ENCODE peak calls at places on chromosomes 5 and 9, in five cellular contexts. F is stimulated activated CD8-positive, alpha-beta memory T cell treated with anti-CD3 and anti-CD28 coated beads, Interleukin-2, amount 100 ng/mL, for 1 hour; T is cardiac fibroblast; J is endothelial cell; X is iris pigment epithelial cell. Y is an unnamed sample.
A peak's percentile ranks its signal among the peaks of the same experiment; 100 is the strongest.

GRCh38 chr5:84821924-84822323 is 437.2 kb upstream of the EDIL3 start:
- DNase-seq in J (no peak), X (no peak), F (no peak), T (no peak), Y (no peak)

GRCh38 chr5:23494558-23494957 is 12.9 kb upstream of the PRDM9 start:
- DNase-seq in F (no peak), J (no peak), T (no peak), X (no peak), Y (no peak)

GRCh38 chr9:13140843-13141592 is 138.5 kb downstream of the MPDZ start:
- DNase-seq in F (no peak), J (no peak), X (peak; percentile 20), T (peak; percentile 18), Y (peak; percentile 5)

GRCh38 chr5:128764910-128765309 is 200.4 kb upstream of the SLC27A6 start:
- DNase-seq in T (no peak), F (no peak), J (no peak), X (no peak), Y (no peak)

GRCh38 chr9:113578877-113579269 is 115.3 kb downstream of the RGS3 start:
- DNase-seq in F (peak; percentile 73), X (peak; percentile 98), T (peak; percentile 90), J (no peak), Y (peak; percentile 97)

GRCh38 chr5:87302061-87302460 is 34.4 kb downstream of the RASA1 start:
- DNase-seq in F (no peak), X (peak; percentile 74), J (no peak), T (peak; percentile 78), Y (peak; percentile 33)

GRCh38 chr5:99258819-99259218 is 330.0 kb upstream of the CHD1 start:
- DNase-seq in J (no peak), F (no peak), T (no peak), X (no peak), Y (no peak)

GRCh38 chr5:16983022-16983639 is 47.0 kb upstream of the MYO10 start:
- DNase-seq in X (peak; percentile 60), F (no peak), T (no peak), J (no peak), Y (no peak)

GRCh38 chr5:166716856-166717492 is 1574.5 kb upstream of the WWC1 start:
- DNase-seq in F (no peak), X (no peak), T (no peak), J (no peak), Y (no peak)

GRCh38 chr9:95189230-95190098 is 128.0 kb downstream of the FANCC start:
- DNase-seq in J (peak; percentile 31), T (peak; percentile 86), F (no peak), X (peak; percentile 90), Y (peak; percentile 91)

GRCh38 chr5:76855961-76856360 is 6.1 kb downstream of the S100Z start:
- DNase-seq in F (no peak), X (no peak), T (no peak), J (no peak), Y (no peak)

GRCh38 chr9:131762356-131762932 is 22.6 kb upstream of the RAPGEF1 start:
- DNase-seq in T (peak; percentile 62), J (peak; percentile 89), X (peak; percentile 34), F (peak; percentile 63), Y (peak; percentile 29)

GRCh38 chr9:126398403-126399058 is 71.9 kb downstream of the MVB12B start:
- DNase-seq in F (peak; percentile 49), T (peak; percentile 68), X (peak; percentile 52), J (peak; percentile 93), Y (peak; percentile 52)

GRCh38 chr9:21252727-21253547 is 13.1 kb upstream of the IFNA14 start:
- DNase-seq in J (peak; percentile 50), F (no peak), T (peak; percentile 51), X (peak; percentile 33), Y (peak; percentile 14)

GRCh38 chr5:67887648-67888047 is 327.9 kb upstream of the PIK3R1 start:
- DNase-seq in J (no peak), F (no peak), T (no peak), X (no peak), Y (no peak)

GRCh38 chr5:74540582-74540981 is 99.9 kb downstream of the ENC1 start:
- DNase-seq in T (no peak), X (no peak), J (no peak), F (no peak), Y (no peak)

GRCh38 chr9:27212621-27213020 is 84.3 kb downstream of the EQTN start:
- DNase-seq in T (no peak), J (no peak), F (no peak), X (no peak), Y (no peak)

GRCh38 chr9:133371261-133371711 is 4.6 kb downstream of the SURF4 start:
- DNase-seq in T (no peak), F (peak; percentile 38), J (no peak), X (peak; percentile 38), Y (no peak)

GRCh38 chr5:96962540-96962991 is 26.7 kb downstream of the LNPEP start:
- DNase-seq in F (no peak), J (no peak), X (no peak), T (no peak), Y (no peak)

GRCh38 chr5:89064054-89064453 is 181.1 kb upstream of the MEF2C start:
- DNase-seq in F (no peak), X (no peak), J (no peak), T (no peak), Y (no peak)

GRCh38 chr5:109911731-109912130 is 222.0 kb downstream of the MAN2A1 start:
- DNase-seq in J (no peak), F (no peak), T (peak; percentile 28), X (peak; percentile 38), Y (peak; percentile 11)

GRCh38 chr9:116706310-116707290 is 19.5 kb downstream of the TRIM32 start:
- DNase-seq in F (no peak), X (no peak), T (no peak), J (no peak), Y (no peak)

GRCh38 chr5:151719228-151719861 is 32.6 kb upstream of the SPARC start:
- DNase-seq in F (no peak), X (peak; percentile 55), J (peak; percentile 51), T (peak; percentile 82), Y (peak; percentile 50)

GRCh38 chr9:3497406-3497805 is 28.4 kb downstream of the RFX3 start:
- DNase-seq in J (no peak), X (peak; percentile 83), F (no peak), T (peak; percentile 76), Y (peak; percentile 73)

GRCh38 chr5:149203896-149204544 is 62.7 kb downstream of the ABLIM3 start:
- DNase-seq in T (peak; percentile 83), F (no peak), X (peak; percentile 90), J (no peak), Y (peak; percentile 86)

GRCh38 chr9:111039203-111039907 is 1.1 kb upstream of the LPAR1 start:
- DNase-seq in J (peak; percentile 6), X (no peak), T (no peak), F (no peak), Y (no peak)

GRCh38 chr9:114025196-114025753 is 52.8 kb downstream of the AMBP start:
- DNase-seq in F (no peak), J (no peak), X (no peak), T (no peak), Y (no peak)

GRCh38 chr9:132494857-132495256 is 84.8 kb downstream of the CFAP77 start:
- DNase-seq in F (no peak), X (no peak), J (no peak), T (peak; percentile 26), Y (no peak)

GRCh38 chr9:116555102-116555501 is 132.0 kb upstream of the TRIM32 start:
- DNase-seq in T (no peak), J (no peak), F (no peak), X (no peak), Y (no peak)

GRCh38 chr5:99586878-99587277 is 658.1 kb upstream of the CHD1 start:
- DNase-seq in F (no peak), X (no peak), T (no peak), J (no peak), Y (no peak)

GRCh38 chr5:160161626-160162025 is 42.4 kb upstream of the PWWP2A start:
- DNase-seq in F (no peak), T (no peak), J (no peak), X (no peak), Y (no peak)

GRCh38 chr5:133664422-133664821 is 52.1 kb upstream of the FSTL4 start:
- DNase-seq in T (peak; percentile 25), X (peak; percentile 12), J (no peak), F (no peak), Y (peak; percentile 1)

GRCh38 chr5:159897786-159898393 is 18.4 kb upstream of the ADRA1B start:
- DNase-seq in T (no peak), J (no peak), F (no peak), X (no peak), Y (no peak)

GRCh38 chr5:137019229-137019628 is 479.9 kb downstream of the SPOCK1 start:
- DNase-seq in J (no peak), X (no peak), F (no peak), T (no peak), Y (no peak)

GRCh38 chr5:116600876-116601275 is 26.3 kb upstream of the SEMA6A start:
- DNase-seq in J (no peak), F (no peak), X (peak; percentile 48), T (peak; percentile 43), Y (peak; percentile 9)

GRCh38 chr5:126837907-126838539 is 61.1 kb downstream of the LMNB1 start:
- DNase-seq in T (peak; percentile 55), F (no peak), X (peak; percentile 61), J (no peak), Y (peak; percentile 53)

Y was measured in IMR-90.